ENCODE peak calls at places on chromosomes 2 and 18, in ten cellular contexts. F is non-pigmented ciliary epithelial cell; P is NCI-H345; X is T-helper 9 cell; W is activated naive CD4-positive, alpha-beta T cell treated with Interleukin-2 at 50 U/mL for 16 hours; O is T-helper 17 cell; M is left cardiac atrium; N is amygdala; C is mesendoderm; H is stomach. E is an unnamed sample.

GRCh38 chr18:3067213-3068118 is 54.5 kb upstream of the LPIN2 start:
- DNase-seq in M (no peak), P (no peak), W (no peak), N (no peak), X (no peak), O (no peak), H (no peak), F (no peak), C (no peak), E (no peak)

GRCh38 chr18:41391616-41392610 is 563.1 kb upstream of the PIK3C3 start:
- DNase-seq in F (peak), O (no peak), X (no peak), H (peak), M (peak), W (no peak), C (peak), N (peak), P (peak), E (peak)

GRCh38 chr2:108119026-108119425 is 120.7 kb upstream of the SULT1C3 start:
- DNase-seq in W (no peak), N (no peak), O (no peak), P (no peak), C (no peak), X (no peak), F (no peak), H (no peak), M (no peak), E (no peak)

GRCh38 chr18:62952807-62953206 is 237.5 kb downstream of the PHLPP1 start:
- DNase-seq in O (no peak), C (no peak), H (no peak), M (no peak), N (no peak), P (no peak), W (no peak), X (no peak), F (no peak), E (no peak)

GRCh38 chr18:70005580-70005979 is 57.9 kb upstream of the CD226 start:
- DNase-seq in F (no peak), H (no peak), N (no peak), X (no peak), C (no peak), O (no peak), P (no peak), M (no peak), W (no peak), E (no peak)

GRCh38 chr2:75552222-75552621 is 8.5 kb downstream of the EVA1A start:
- DNase-seq in C (no peak), H (no peak), X (no peak), N (no peak), F (no peak), P (no peak), O (no peak), W (no peak), M (no peak), E (no peak)

GRCh38 chr2:199458017-199458805 is 472 bp upstream of the SATB2 start:
- DNase-seq in N (no peak), F (no peak), P (peak), H (no peak), W (peak), C (peak), X (no peak), M (no peak), O (no peak), E (no peak)

GRCh38 chr2:185187421-185187820 is 551.2 kb upstream of the FSIP2 start:
- DNase-seq in H (no peak), O (no peak), N (no peak), W (no peak), X (no peak), C (no peak), F (no peak), M (no peak), P (no peak), E (no peak)

GRCh38 chr2:45131587-45131986 is 122.3 kb upstream of the SIX2 start:
- DNase-seq in M (no peak), H (no peak), F (peak), N (no peak), X (no peak), P (no peak), W (no peak), O (no peak), C (no peak), E (no peak)

GRCh38 chr2:1758774-1759610 is 14.7 kb upstream of the PXDN start:
- DNase-seq in P (no peak), X (no peak), M (no peak), N (no peak), H (peak), O (no peak), F (no peak), C (no peak), W (no peak), E (no peak)

GRCh38 chr18:43396266-43396665 is 119.0 kb upstream of the SYT4 start:
- DNase-seq in H (no peak), X (no peak), O (no peak), C (peak), N (no peak), M (no peak), W (no peak), P (peak), F (peak), E (no peak)

GRCh38 chr18:26307161-26307773 is 81.0 kb downstream of the TAF4B start:
- DNase-seq in H (no peak), P (peak), X (no peak), M (no peak), F (peak), W (no peak), C (peak), N (peak), O (no peak), E (peak)

GRCh38 chr2:202221873-202222272 is 16.5 kb downstream of the SUMO1 start:
- DNase-seq in X (no peak), O (no peak), H (no peak), W (no peak), F (no peak), C (peak), M (no peak), N (no peak), P (no peak), E (no peak)

GRCh38 chr18:21110667-21111350 is 804 bp downstream of the ROCK1 start:
- DNase-seq in F (no peak), N (peak), X (peak), O (peak), W (peak), H (peak), M (peak), P (peak), C (peak), E (peak)

GRCh38 chr2:37898448-37898847 is 26.6 kb upstream of the RMDN2 start:
- DNase-seq in H (no peak), O (no peak), P (no peak), W (no peak), X (no peak), C (no peak), F (no peak), M (no peak), N (no peak), E (no peak)